ENCODE peak calls at places on chromosomes 11 and 22, in eight cellular contexts. One of them, this sample, is unnamed.

GRCh38 chr11:111465400-111465799 is 46.8 kb downstream of the BTG4 start:
- DNase-seq in GM23248: peak; percentile 73
- DNase-seq in osteoblast: no peak
- DNase-seq in heart left ventricle: no peak
- DNase-seq in PC-9: no peak
- DNase-seq in prostate gland: no peak
- DNase-seq in A549: no peak
- DNase-seq in hepatocyte: no peak
- DNase-seq in this sample: no peak

GRCh38 chr22:45717787-45718186 is 46.2 kb downstream of the ATXN10 start:
- DNase-seq in prostate gland: no peak
- DNase-seq in heart left ventricle: no peak
- DNase-seq in GM23248: peak; percentile 84
- DNase-seq in PC-9: no peak
- DNase-seq in osteoblast: no peak
- DNase-seq in A549: no peak
- DNase-seq in hepatocyte: no peak
- DNase-seq in this sample: no peak

GRCh38 chr22:24819941-24820461 is 14.0 kb downstream of the SGSM1 start:
- DNase-seq in hepatocyte: peak; percentile 72
- DNase-seq in osteoblast: no peak
- DNase-seq in PC-9: no peak
- DNase-seq in prostate gland: peak; percentile 36
- DNase-seq in GM23248: peak; percentile 7
- DNase-seq in heart left ventricle: peak; percentile 77
- DNase-seq in A549: peak; percentile 21
- DNase-seq in this sample: peak; percentile 65

GRCh38 chr22:39681038-39681861 is 110.7 kb downstream of the CACNA1I start:
- DNase-seq in heart left ventricle: no peak
- DNase-seq in osteoblast: no peak
- DNase-seq in hepatocyte: no peak
- DNase-seq in GM23248: no peak
- DNase-seq in A549: no peak
- DNase-seq in prostate gland: no peak
- DNase-seq in PC-9: no peak
- DNase-seq in this sample: no peak

GRCh38 chr11:69350040-69350439 is 56.1 kb downstream of the MYEOV start:
- DNase-seq in GM23248: no peak
- DNase-seq in heart left ventricle: no peak
- DNase-seq in osteoblast: no peak
- DNase-seq in PC-9: no peak
- DNase-seq in hepatocyte: no peak
- DNase-seq in A549: no peak
- DNase-seq in prostate gland: no peak
- DNase-seq in this sample: no peak

GRCh38 chr22:20490941-20491307 is 4.7 kb downstream of the KLHL22 start:
- DNase-seq in GM23248: no peak
- DNase-seq in A549: no peak
- DNase-seq in hepatocyte: no peak
- DNase-seq in PC-9: no peak
- DNase-seq in osteoblast: no peak
- DNase-seq in prostate gland: no peak
- DNase-seq in heart left ventricle: no peak
- DNase-seq in this sample: no peak

GRCh38 chr11:34745209-34745608 is 124.3 kb downstream of the EHF start:
- DNase-seq in A549: no peak
- DNase-seq in PC-9: no peak
- DNase-seq in GM23248: no peak
- DNase-seq in heart left ventricle: no peak
- DNase-seq in hepatocyte: no peak
- DNase-seq in prostate gland: peak; percentile 30
- DNase-seq in osteoblast: no peak
- DNase-seq in this sample: no peak

GRCh38 chr11:22733849-22734248 is 67.4 kb downstream of the GAS2 start:
- DNase-seq in prostate gland: no peak
- DNase-seq in heart left ventricle: no peak
- DNase-seq in A549: no peak
- DNase-seq in hepatocyte: no peak
- DNase-seq in osteoblast: no peak
- DNase-seq in GM23248: no peak
- DNase-seq in PC-9: no peak
- DNase-seq in this sample: no peak

GRCh38 chr11:64890084-64890944 is 11.9 kb upstream of the EHD1 start:
- DNase-seq in hepatocyte: no peak
- DNase-seq in GM23248: no peak
- DNase-seq in prostate gland: no peak
- DNase-seq in PC-9: no peak
- DNase-seq in A549: no peak
- DNase-seq in heart left ventricle: no peak
- DNase-seq in osteoblast: no peak
- DNase-seq in this sample: peak; percentile 44

GRCh38 chr22:44807915-44808690 is 55.7 kb downstream of the ARHGAP8 start:
- DNase-seq in PC-9: no peak
- DNase-seq in osteoblast: peak; percentile 81
- DNase-seq in A549: no peak
- DNase-seq in hepatocyte: no peak
- DNase-seq in prostate gland: no peak
- DNase-seq in heart left ventricle: no peak
- DNase-seq in GM23248: no peak
- DNase-seq in this sample: no peak

GRCh38 chr22:36608987-36609386 is 80.0 kb upstream of the EIF3D start:
- DNase-seq in PC-9: no peak
- DNase-seq in heart left ventricle: no peak
- DNase-seq in GM23248: no peak
- DNase-seq in osteoblast: peak; percentile 51
- DNase-seq in prostate gland: no peak
- DNase-seq in hepatocyte: no peak
- DNase-seq in A549: no peak
- DNase-seq in this sample: no peak

GRCh38 chr11:46903846-46904245 is 14.5 kb downstream of the LRP4 start:
- DNase-seq in prostate gland: no peak
- DNase-seq in hepatocyte: no peak
- DNase-seq in GM23248: no peak
- DNase-seq in osteoblast: no peak
- DNase-seq in heart left ventricle: peak; percentile 74
- DNase-seq in PC-9: no peak
- DNase-seq in A549: no peak
- DNase-seq in this sample: no peak

GRCh38 chr11:125398994-125399638 is 96.9 kb downstream of the FEZ1 start:
- DNase-seq in heart left ventricle: no peak
- DNase-seq in PC-9: no peak
- DNase-seq in prostate gland: no peak
- DNase-seq in GM23248: no peak
- DNase-seq in hepatocyte: no peak
- DNase-seq in osteoblast: no peak
- DNase-seq in A549: no peak
- DNase-seq in this sample: no peak

GRCh38 chr11:97973352-97973857 is 1047.3 kb upstream of the CNTN5 start:
- DNase-seq in heart left ventricle: no peak
- DNase-seq in GM23248: no peak
- DNase-seq in PC-9: no peak
- DNase-seq in hepatocyte: no peak
- DNase-seq in osteoblast: no peak
- DNase-seq in prostate gland: no peak
- DNase-seq in A549: no peak
- DNase-seq in this sample: no peak

GRCh38 chr11:122367809-122368231 is 251.8 kb upstream of the BLID start:
- DNase-seq in osteoblast: no peak
- DNase-seq in hepatocyte: peak; percentile 83
- DNase-seq in prostate gland: no peak
- DNase-seq in PC-9: no peak
- DNase-seq in A549: no peak
- DNase-seq in heart left ventricle: peak; percentile 32
- DNase-seq in GM23248: peak; percentile 84
- DNase-seq in this sample: no peak

GRCh38 chr11:130666781-130667251 is 218.4 kb downstream of the ADAMTS15 start:
- DNase-seq in prostate gland: no peak
- DNase-seq in osteoblast: peak; percentile 34
- DNase-seq in PC-9: no peak
- DNase-seq in GM23248: peak; percentile 50
- DNase-seq in hepatocyte: no peak
- DNase-seq in A549: no peak
- DNase-seq in heart left ventricle: no peak
- DNase-seq in this sample: no peak

GRCh38 chr11:64086263-64086938 is 50.7 kb downstream of the FLRT1 start:
- DNase-seq in GM23248: peak; percentile 41
- DNase-seq in prostate gland: no peak
- DNase-seq in osteoblast: no peak
- DNase-seq in A549: no peak
- DNase-seq in heart left ventricle: peak; percentile 43
- DNase-seq in hepatocyte: peak; percentile 59
- DNase-seq in PC-9: peak; percentile 41
- DNase-seq in this sample: peak; percentile 27

GRCh38 chr22:35835998-35836691 is 118.5 kb downstream of the APOL5 start:
- DNase-seq in hepatocyte: peak; percentile 80
- DNase-seq in prostate gland: peak; percentile 31
- DNase-seq in heart left ventricle: peak; percentile 74
- DNase-seq in PC-9: peak; percentile 57
- DNase-seq in GM23248: peak; percentile 92
- DNase-seq in A549: peak; percentile 68
- DNase-seq in osteoblast: peak; percentile 62
- DNase-seq in this sample: peak; percentile 38

GRCh38 chr22:31818481-31819392 is 64.9 kb downstream of the DEPDC5 start:
- DNase-seq in hepatocyte: no peak
- DNase-seq in osteoblast: peak; percentile 76
- DNase-seq in heart left ventricle: no peak
- DNase-seq in A549: no peak
- DNase-seq in prostate gland: no peak
- DNase-seq in PC-9: no peak
- DNase-seq in GM23248: peak; percentile 67
- DNase-seq in this sample: no peak

GRCh38 chr11:71425409-71425808 is 22.8 kb downstream of the DHCR7 start:
- DNase-seq in A549: no peak
- DNase-seq in heart left ventricle: no peak
- DNase-seq in GM23248: no peak
- DNase-seq in osteoblast: no peak
- DNase-seq in prostate gland: no peak
- DNase-seq in hepatocyte: no peak
- DNase-seq in PC-9: no peak
- DNase-seq in this sample: no peak

GRCh38 chr11:71420455-71421241 is 27.5 kb downstream of the DHCR7 start:
- DNase-seq in A549: peak; percentile 62
- DNase-seq in osteoblast: peak; percentile 77
- DNase-seq in heart left ventricle: no peak
- DNase-seq in hepatocyte: peak; percentile 75
- DNase-seq in GM23248: peak; percentile 56
- DNase-seq in PC-9: peak; percentile 58
- DNase-seq in prostate gland: peak; percentile 26
- DNase-seq in this sample: peak; percentile 56

GRCh38 chr11:71421392-71421950 is 26.7 kb downstream of the DHCR7 start:
- DNase-seq in PC-9: no peak
- DNase-seq in osteoblast: no peak
- DNase-seq in heart left ventricle: no peak
- DNase-seq in prostate gland: no peak
- DNase-seq in A549: no peak
- DNase-seq in hepatocyte: no peak
- DNase-seq in GM23248: no peak
- DNase-seq in this sample: no peak

GRCh38 chr11:71425851-71426250 is 22.3 kb downstream of the DHCR7 start:
- DNase-seq in osteoblast: no peak
- DNase-seq in heart left ventricle: no peak
- DNase-seq in hepatocyte: no peak
- DNase-seq in PC-9: peak; percentile 82
- DNase-seq in A549: no peak
- DNase-seq in prostate gland: peak; percentile 33
- DNase-seq in GM23248: peak; percentile 14
- DNase-seq in this sample: no peak

GRCh38 chr11:71423181-71423790 is 24.9 kb downstream of the DHCR7 start:
- DNase-seq in PC-9: no peak
- DNase-seq in heart left ventricle: no peak
- DNase-seq in A549: no peak
- DNase-seq in hepatocyte: no peak
- DNase-seq in prostate gland: no peak
- DNase-seq in osteoblast: no peak
- DNase-seq in GM23248: no peak
- DNase-seq in this sample: no peak
- H3K4me1 ChIP-seq in PC-9: peaks cover 18% of the 10 kb centered on the region
- H3K4me1 ChIP-seq in heart left ventricle: no peaks in the 10 kb centered on the region
- H3K4me1 ChIP-seq in A549: no peaks in the 10 kb centered on the region
- H3K4me1 ChIP-seq in hepatocyte: no peaks in the 10 kb centered on the region
- H3K4me1 ChIP-seq in prostate gland: no peaks in the 10 kb centered on the region
- H3K4me1 ChIP-seq in osteoblast: no peaks in the 10 kb centered on the region
- H3K4me1 ChIP-seq in GM23248: no peaks in the 10 kb centered on the region
- H3K4me1 ChIP-seq in this sample: no peaks in the 10 kb centered on the region

GRCh38 chr11:74950374-74950969 is 1.4 kb downstream of the SPCS2 start:
- DNase-seq in heart left ventricle: no peak
- DNase-seq in osteoblast: no peak
- DNase-seq in hepatocyte: no peak
- DNase-seq in prostate gland: no peak
- DNase-seq in PC-9: no peak
- DNase-seq in GM23248: no peak
- DNase-seq in A549: no peak
- DNase-seq in this sample: no peak

GRCh38 chr11:74951241-74951640 is 2.2 kb downstream of the SPCS2 start:
- DNase-seq in PC-9: no peak
- DNase-seq in hepatocyte: no peak
- DNase-seq in heart left ventricle: no peak
- DNase-seq in GM23248: no peak
- DNase-seq in osteoblast: no peak
- DNase-seq in A549: no peak
- DNase-seq in prostate gland: no peak
- DNase-seq in this sample: no peak

GRCh38 chr11:74948546-74948897 is 369 bp downstream of the XRRA1 start:
- DNase-seq in GM23248: peak; percentile 54
- DNase-seq in hepatocyte: peak; percentile 18
- DNase-seq in A549: no peak
- DNase-seq in osteoblast: no peak
- DNase-seq in heart left ventricle: no peak
- DNase-seq in prostate gland: no peak
- DNase-seq in PC-9: no peak
- DNase-seq in this sample: no peak

GRCh38 chr11:74949748-74950127 is 672 bp downstream of the SPCS2 start:
- DNase-seq in prostate gland: no peak
- DNase-seq in GM23248: peak; percentile 60
- DNase-seq in hepatocyte: no peak
- DNase-seq in PC-9: no peak
- DNase-seq in osteoblast: no peak
- DNase-seq in A549: peak; percentile 14
- DNase-seq in heart left ventricle: no peak
- DNase-seq in this sample: no peak

GRCh38 chr11:74948898-74949747 is at the start of the genes SPCS2 and XRRA1:
- DNase-seq in GM23248: peak; percentile 100
- DNase-seq in heart left ventricle: peak; percentile 100
- DNase-seq in hepatocyte: peak; percentile 99
- DNase-seq in prostate gland: peak; percentile 99
- DNase-seq in osteoblast: peak; percentile 95
- DNase-seq in PC-9: peak; percentile 98
- DNase-seq in A549: peak; percentile 97
- DNase-seq in this sample: peak; percentile 99
- H3K27ac ChIP-seq in GM23248: peak within 1 kb of the TSS; percentile 71
- H3K27ac ChIP-seq in heart left ventricle: peak within 1 kb of the TSS; percentile 91
- H3K27ac ChIP-seq in hepatocyte: peak within 1 kb of the TSS; percentile 70
- H3K27ac ChIP-seq in prostate gland: peak within 1 kb of the TSS; percentile 82
- H3K27ac ChIP-seq in osteoblast: peak within 1 kb of the TSS; percentile 96
- H3K27ac ChIP-seq in PC-9: peak within 1 kb of the TSS; percentile 58
- H3K27ac ChIP-seq in A549: peak within 1 kb of the TSS; percentile 87
- H3K27ac ChIP-seq in this sample: peak within 1 kb of the TSS; percentile 89

GRCh38 chr11:118889796-118890195 is 6.1 kb downstream of the CXCR5 start:
- DNase-seq in hepatocyte: peak; percentile 31
- DNase-seq in PC-9: peak; percentile 74
- DNase-seq in heart left ventricle: peak; percentile 85
- DNase-seq in A549: no peak
- DNase-seq in osteoblast: peak; percentile 97
- DNase-seq in GM23248: peak; percentile 94
- DNase-seq in prostate gland: no peak
- DNase-seq in this sample: no peak
- H3K4me1 ChIP-seq in hepatocyte: peaks cover 6% of the 10 kb centered on the region
- H3K4me1 ChIP-seq in PC-9: peaks cover 27% of the 10 kb centered on the region
- H3K4me1 ChIP-seq in heart left ventricle: peaks cover 26% of the 10 kb centered on the region
- H3K4me1 ChIP-seq in A549: peaks cover 24% of the 10 kb centered on the region
- H3K4me1 ChIP-seq in osteoblast: peaks cover 35% of the 10 kb centered on the region
- H3K4me1 ChIP-seq in GM23248: peaks cover 37% of the 10 kb centered on the region
- H3K4me1 ChIP-seq in prostate gland: no peaks in the 10 kb centered on the region
- H3K4me1 ChIP-seq in this sample: peaks cover 6% of the 10 kb centered on the region

GRCh38 chr22:30245181-30245984 is 1.2 kb downstream of the LIF start:
- DNase-seq in hepatocyte: peak; percentile 44
- DNase-seq in prostate gland: no peak
- DNase-seq in PC-9: no peak
- DNase-seq in GM23248: no peak
- DNase-seq in osteoblast: peak; percentile 89
- DNase-seq in heart left ventricle: no peak
- DNase-seq in A549: no peak
- DNase-seq in this sample: peak; percentile 56
- H3K27ac ChIP-seq in hepatocyte: peak overlapping the region; percentile 89
- H3K27ac ChIP-seq in prostate gland: no peak overlapping the region
- H3K27ac ChIP-seq in PC-9: no peak overlapping the region
- H3K27ac ChIP-seq in GM23248: no peak overlapping the region
- H3K27ac ChIP-seq in osteoblast: peak overlapping the region; percentile 96
- H3K27ac ChIP-seq in heart left ventricle: no peak overlapping the region
- H3K27ac ChIP-seq in A549: peak overlapping the region; percentile 99
- H3K27ac ChIP-seq in this sample: peak overlapping the region; percentile 84